ENCODE peak calls at places on chromosomes 6 and 20, in ten cellular contexts. One of them, this sample, is unnamed.
A peak's percentile ranks its signal among the peaks of the same experiment; 100 is the strongest.

GRCh38 chr20:38150595-38151170 is 14.4 kb downstream of the TGM2 start:
- DNase-seq in neural progenitor cell: no peak
- DNase-seq in cardiac muscle cell: no peak
- DNase-seq in tibial artery: no peak
- DNase-seq in dorsolateral prefrontal cortex: no peak
- DNase-seq in transverse colon: no peak
- DNase-seq in mammary epithelial cell: no peak
- DNase-seq in thoracic aorta: no peak
- DNase-seq in H9: no peak
- DNase-seq in brain microvascular endothelial cell: no peak
- DNase-seq in this sample: no peak

GRCh38 chr6:33926451-33926850 is 122.6 kb upstream of the MLN start:
- DNase-seq in neural progenitor cell: peak; percentile 66
- DNase-seq in cardiac muscle cell: no peak
- DNase-seq in tibial artery: no peak
- DNase-seq in dorsolateral prefrontal cortex: no peak
- DNase-seq in transverse colon: no peak
- DNase-seq in mammary epithelial cell: peak; percentile 6
- DNase-seq in thoracic aorta: no peak
- DNase-seq in H9: peak; percentile 71
- DNase-seq in brain microvascular endothelial cell: no peak
- DNase-seq in this sample: no peak

GRCh38 chr20:36093025-36093803 is 61.3 kb upstream of the EPB41L1 start:
- DNase-seq in neural progenitor cell: peak; percentile 41
- DNase-seq in cardiac muscle cell: peak; percentile 59
- DNase-seq in tibial artery: peak; percentile 77
- DNase-seq in dorsolateral prefrontal cortex: peak; percentile 66
- DNase-seq in transverse colon: peak; percentile 79
- DNase-seq in mammary epithelial cell: peak; percentile 44
- DNase-seq in thoracic aorta: peak; percentile 50
- DNase-seq in H9: no peak
- DNase-seq in brain microvascular endothelial cell: peak; percentile 41
- DNase-seq in this sample: peak; percentile 70

GRCh38 chr6:47034919-47035318 is 7.2 kb downstream of the ADGRF1 start:
- DNase-seq in neural progenitor cell: peak; percentile 8
- DNase-seq in cardiac muscle cell: peak; percentile 91
- DNase-seq in tibial artery: no peak
- DNase-seq in dorsolateral prefrontal cortex: peak; percentile 62
- DNase-seq in transverse colon: no peak
- DNase-seq in mammary epithelial cell: peak; percentile 99
- DNase-seq in thoracic aorta: no peak
- DNase-seq in H9: no peak
- DNase-seq in brain microvascular endothelial cell: peak; percentile 98
- DNase-seq in this sample: no peak

GRCh38 chr6:45650527-45651135 is 272.9 kb upstream of the SUPT3H start:
- DNase-seq in neural progenitor cell: no peak
- DNase-seq in cardiac muscle cell: peak; percentile 66
- DNase-seq in tibial artery: no peak
- DNase-seq in dorsolateral prefrontal cortex: no peak
- DNase-seq in transverse colon: no peak
- DNase-seq in mammary epithelial cell: peak; percentile 87
- DNase-seq in thoracic aorta: no peak
- DNase-seq in H9: no peak
- DNase-seq in brain microvascular endothelial cell: peak; percentile 94
- DNase-seq in this sample: no peak

GRCh38 chr20:19451591-19452295 is 239.3 kb downstream of the SLC24A3 start:
- DNase-seq in neural progenitor cell: no peak
- DNase-seq in cardiac muscle cell: no peak
- DNase-seq in tibial artery: no peak
- DNase-seq in dorsolateral prefrontal cortex: no peak
- DNase-seq in transverse colon: no peak
- DNase-seq in mammary epithelial cell: no peak
- DNase-seq in thoracic aorta: no peak
- DNase-seq in H9: no peak
- DNase-seq in brain microvascular endothelial cell: no peak
- DNase-seq in this sample: peak; percentile 29

GRCh38 chr20:43662943-43663655 is 3.8 kb upstream of the MYBL2 start:
- DNase-seq in neural progenitor cell: no peak
- DNase-seq in cardiac muscle cell: no peak
- DNase-seq in tibial artery: no peak
- DNase-seq in dorsolateral prefrontal cortex: no peak
- DNase-seq in transverse colon: peak; percentile 28
- DNase-seq in mammary epithelial cell: peak; percentile 85
- DNase-seq in thoracic aorta: no peak
- DNase-seq in H9: no peak
- DNase-seq in brain microvascular endothelial cell: no peak
- DNase-seq in this sample: no peak

GRCh38 chr20:15555913-15556312 is 1017.3 kb downstream of the KIF16B start:
- DNase-seq in neural progenitor cell: no peak
- DNase-seq in cardiac muscle cell: no peak
- DNase-seq in tibial artery: no peak
- DNase-seq in dorsolateral prefrontal cortex: no peak
- DNase-seq in transverse colon: no peak
- DNase-seq in mammary epithelial cell: no peak
- DNase-seq in thoracic aorta: no peak
- DNase-seq in H9: no peak
- DNase-seq in brain microvascular endothelial cell: no peak
- DNase-seq in this sample: no peak

GRCh38 chr20:49821850-49822249 is 9.2 kb downstream of the SLC9A8 start:
- DNase-seq in neural progenitor cell: no peak
- DNase-seq in cardiac muscle cell: peak; percentile 79
- DNase-seq in tibial artery: no peak
- DNase-seq in dorsolateral prefrontal cortex: no peak
- DNase-seq in transverse colon: no peak
- DNase-seq in mammary epithelial cell: peak; percentile 37
- DNase-seq in thoracic aorta: peak; percentile 41
- DNase-seq in H9: no peak
- DNase-seq in brain microvascular endothelial cell: peak; percentile 32
- DNase-seq in this sample: no peak

GRCh38 chr20:46485431-46485830 is 27.9 kb downstream of the ZNF334 start:
- DNase-seq in neural progenitor cell: no peak
- DNase-seq in cardiac muscle cell: no peak
- DNase-seq in tibial artery: no peak
- DNase-seq in dorsolateral prefrontal cortex: no peak
- DNase-seq in transverse colon: no peak
- DNase-seq in mammary epithelial cell: peak; percentile 1
- DNase-seq in thoracic aorta: no peak
- DNase-seq in H9: no peak
- DNase-seq in brain microvascular endothelial cell: no peak
- DNase-seq in this sample: no peak

GRCh38 chr6:98039876-98040605 is 757.0 kb upstream of the MMS22L start:
- DNase-seq in neural progenitor cell: peak; percentile 47
- DNase-seq in cardiac muscle cell: peak; percentile 4
- DNase-seq in tibial artery: no peak
- DNase-seq in dorsolateral prefrontal cortex: no peak
- DNase-seq in transverse colon: no peak
- DNase-seq in mammary epithelial cell: peak; percentile 17
- DNase-seq in thoracic aorta: no peak
- DNase-seq in H9: peak; percentile 56
- DNase-seq in brain microvascular endothelial cell: no peak
- DNase-seq in this sample: no peak

GRCh38 chr20:2692036-2692885 is at the start of gene EBF4:
- DNase-seq in neural progenitor cell: peak; percentile 78
- DNase-seq in cardiac muscle cell: peak; percentile 50
- DNase-seq in tibial artery: peak; percentile 75
- DNase-seq in dorsolateral prefrontal cortex: no peak
- DNase-seq in transverse colon: peak; percentile 47
- DNase-seq in mammary epithelial cell: peak; percentile 7
- DNase-seq in thoracic aorta: no peak
- DNase-seq in H9: peak; percentile 52
- DNase-seq in brain microvascular endothelial cell: no peak
- DNase-seq in this sample: peak; percentile 86
- H3K27ac ChIP-seq in neural progenitor cell: no peak within 1 kb of the TSS
- H3K27ac ChIP-seq in cardiac muscle cell: no peak within 1 kb of the TSS
- H3K27ac ChIP-seq in tibial artery: peak within 1 kb of the TSS; percentile 75
- H3K27ac ChIP-seq in dorsolateral prefrontal cortex: peak within 1 kb of the TSS; percentile 85
- H3K27ac ChIP-seq in transverse colon: peak within 1 kb of the TSS; percentile 85
- H3K27ac ChIP-seq in mammary epithelial cell: no peak within 1 kb of the TSS
- H3K27ac ChIP-seq in thoracic aorta: peak within 1 kb of the TSS; percentile 76
- H3K27ac ChIP-seq in H9: no peak within 1 kb of the TSS
- H3K27ac ChIP-seq in brain microvascular endothelial cell: no peak within 1 kb of the TSS
- H3K27ac ChIP-seq in this sample: peak within 1 kb of the TSS; percentile 89

DNA sequence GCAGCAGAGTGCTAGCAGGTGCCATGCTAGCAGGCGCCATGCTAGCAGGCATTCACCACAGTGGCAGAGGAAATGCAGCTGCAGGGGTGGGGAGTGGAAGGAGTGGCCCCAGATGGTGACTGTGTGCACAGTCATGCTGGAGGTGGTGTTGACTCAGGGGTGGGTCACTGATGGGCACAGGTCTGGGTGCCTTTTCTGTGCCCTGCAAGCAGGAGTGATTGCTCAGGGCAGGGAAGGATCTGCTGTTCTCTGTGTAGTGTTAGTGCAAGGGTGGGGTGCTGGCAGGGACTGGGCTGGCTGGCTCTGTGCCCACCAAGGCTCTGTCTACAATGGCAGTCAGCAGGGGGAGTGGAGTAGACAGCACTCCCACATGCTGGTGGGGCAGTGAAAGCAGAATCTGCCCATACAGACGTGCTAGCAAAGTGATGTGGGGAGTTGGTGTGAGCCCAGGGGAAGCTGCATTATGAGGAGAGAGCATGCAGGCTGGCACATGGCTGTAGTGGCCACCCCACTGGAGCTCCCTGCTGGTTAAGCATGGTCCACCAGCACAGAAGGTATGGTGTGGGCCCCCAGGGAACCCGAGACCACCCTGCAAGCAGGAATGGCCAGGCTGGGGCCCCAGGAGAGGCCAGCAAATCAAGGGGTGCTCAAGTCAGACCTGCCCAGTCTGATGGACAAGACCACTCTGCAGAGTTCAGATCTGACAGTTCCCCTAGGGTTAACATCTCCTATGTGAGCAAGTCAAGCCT is 11.4 kb upstream of the TSPYL4 start:
- DNase-seq in neural progenitor cell: no peak
- DNase-seq in cardiac muscle cell: peak; percentile 22
- DNase-seq in tibial artery: peak; percentile 57
- DNase-seq in dorsolateral prefrontal cortex: no peak
- DNase-seq in transverse colon: no peak
- DNase-seq in mammary epithelial cell: peak; percentile 83
- DNase-seq in thoracic aorta: no peak
- DNase-seq in H9: no peak
- DNase-seq in brain microvascular endothelial cell: no peak
- DNase-seq in this sample: peak; percentile 62
- H3K27ac ChIP-seq in neural progenitor cell: no peak overlapping the region
- H3K27ac ChIP-seq in cardiac muscle cell: no peak overlapping the region
- H3K27ac ChIP-seq in tibial artery: no peak overlapping the region
- H3K27ac ChIP-seq in dorsolateral prefrontal cortex: no peak overlapping the region
- H3K27ac ChIP-seq in transverse colon: no peak overlapping the region
- H3K27ac ChIP-seq in mammary epithelial cell: peak overlapping the region; percentile 0
- H3K27ac ChIP-seq in thoracic aorta: no peak overlapping the region
- H3K27ac ChIP-seq in H9: no peak overlapping the region
- H3K27ac ChIP-seq in brain microvascular endothelial cell: no peak overlapping the region
- H3K27ac ChIP-seq in this sample: no peak overlapping the region

DNA sequence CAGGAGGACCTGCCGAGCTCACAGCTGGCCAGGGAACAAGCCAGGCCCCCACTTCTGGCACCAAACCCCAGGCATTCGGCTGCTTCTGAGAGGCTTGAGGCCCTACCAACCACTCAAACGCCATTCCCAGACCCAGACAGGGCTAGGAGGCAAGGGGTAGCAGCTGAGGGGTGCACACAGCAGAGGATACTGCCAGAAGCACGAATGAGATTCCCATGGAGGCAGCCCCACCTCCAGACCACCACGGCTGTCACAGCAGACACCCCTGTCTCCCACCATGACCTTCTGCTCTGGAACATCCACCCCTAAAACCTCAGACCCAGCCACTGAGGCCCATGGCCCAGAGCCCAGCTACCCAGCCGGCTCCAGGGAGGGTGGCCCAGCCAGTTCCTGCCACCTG is 36.1 kb downstream of the NTSR1 start:
- DNase-seq in neural progenitor cell: no peak
- DNase-seq in cardiac muscle cell: no peak
- DNase-seq in tibial artery: no peak
- DNase-seq in dorsolateral prefrontal cortex: no peak
- DNase-seq in transverse colon: peak; percentile 8
- DNase-seq in mammary epithelial cell: no peak
- DNase-seq in thoracic aorta: no peak
- DNase-seq in H9: no peak
- DNase-seq in brain microvascular endothelial cell: no peak
- DNase-seq in this sample: peak; percentile 69
- H3K27ac ChIP-seq in neural progenitor cell: no peak overlapping the region
- H3K27ac ChIP-seq in cardiac muscle cell: no peak overlapping the region
- H3K27ac ChIP-seq in tibial artery: no peak overlapping the region
- H3K27ac ChIP-seq in dorsolateral prefrontal cortex: no peak overlapping the region
- H3K27ac ChIP-seq in transverse colon: peak overlapping the region; percentile 41
- H3K27ac ChIP-seq in mammary epithelial cell: no peak overlapping the region
- H3K27ac ChIP-seq in thoracic aorta: no peak overlapping the region
- H3K27ac ChIP-seq in H9: no peak overlapping the region
- H3K27ac ChIP-seq in brain microvascular endothelial cell: no peak overlapping the region
- H3K27ac ChIP-seq in this sample: no peak overlapping the region

GRCh38 chr20:6848992-6849391 is 81.5 kb downstream of the BMP2 start:
- DNase-seq in neural progenitor cell: no peak
- DNase-seq in cardiac muscle cell: no peak
- DNase-seq in tibial artery: no peak
- DNase-seq in dorsolateral prefrontal cortex: no peak
- DNase-seq in transverse colon: no peak
- DNase-seq in mammary epithelial cell: no peak
- DNase-seq in thoracic aorta: no peak
- DNase-seq in H9: no peak
- DNase-seq in brain microvascular endothelial cell: no peak
- DNase-seq in this sample: no peak

GRCh38 chr20:6851136-6851535 is 83.7 kb downstream of the BMP2 start:
- DNase-seq in neural progenitor cell: no peak
- DNase-seq in cardiac muscle cell: no peak
- DNase-seq in tibial artery: no peak
- DNase-seq in dorsolateral prefrontal cortex: no peak
- DNase-seq in transverse colon: no peak
- DNase-seq in mammary epithelial cell: no peak
- DNase-seq in thoracic aorta: no peak
- DNase-seq in H9: no peak
- DNase-seq in brain microvascular endothelial cell: no peak
- DNase-seq in this sample: no peak

GRCh38 chr20:6845141-6845540 is 77.7 kb downstream of the BMP2 start:
- DNase-seq in neural progenitor cell: no peak
- DNase-seq in cardiac muscle cell: no peak
- DNase-seq in tibial artery: no peak
- DNase-seq in dorsolateral prefrontal cortex: no peak
- DNase-seq in transverse colon: no peak
- DNase-seq in mammary epithelial cell: no peak
- DNase-seq in thoracic aorta: no peak
- DNase-seq in H9: no peak
- DNase-seq in brain microvascular endothelial cell: no peak
- DNase-seq in this sample: no peak

GRCh38 chr20:6852478-6852877 is 85.0 kb downstream of the BMP2 start:
- DNase-seq in neural progenitor cell: no peak
- DNase-seq in cardiac muscle cell: no peak
- DNase-seq in tibial artery: no peak
- DNase-seq in dorsolateral prefrontal cortex: no peak
- DNase-seq in transverse colon: no peak
- DNase-seq in mammary epithelial cell: no peak
- DNase-seq in thoracic aorta: no peak
- DNase-seq in H9: no peak
- DNase-seq in brain microvascular endothelial cell: no peak
- DNase-seq in this sample: no peak

DNA sequence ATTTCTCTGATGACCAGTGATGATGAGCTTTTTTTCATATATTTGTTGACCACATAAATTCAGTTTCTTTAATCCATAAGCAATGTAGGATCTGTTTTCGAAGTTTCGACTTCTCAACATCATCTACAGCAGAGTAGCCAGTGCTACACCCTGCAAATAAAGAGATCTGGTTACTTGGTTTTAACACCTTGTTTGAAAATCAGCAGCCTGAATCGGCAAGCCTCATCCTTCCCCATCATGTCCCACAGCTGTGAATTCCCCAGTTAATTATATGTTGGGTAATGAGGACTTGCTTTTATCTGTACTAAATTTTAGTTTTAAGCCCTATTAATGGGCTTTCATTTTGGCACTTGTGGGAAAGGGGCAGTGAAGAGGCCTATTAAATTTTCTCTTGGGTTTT is 80.6 kb downstream of the BMP2 start:
- DNase-seq in neural progenitor cell: no peak
- DNase-seq in cardiac muscle cell: no peak
- DNase-seq in tibial artery: no peak
- DNase-seq in dorsolateral prefrontal cortex: no peak
- DNase-seq in transverse colon: no peak
- DNase-seq in mammary epithelial cell: no peak
- DNase-seq in thoracic aorta: no peak
- DNase-seq in H9: no peak
- DNase-seq in brain microvascular endothelial cell: no peak
- DNase-seq in this sample: no peak
- H3K27ac ChIP-seq in neural progenitor cell: no peak overlapping the region
- H3K27ac ChIP-seq in cardiac muscle cell: no peak overlapping the region
- H3K27ac ChIP-seq in tibial artery: no peak overlapping the region
- H3K27ac ChIP-seq in dorsolateral prefrontal cortex: no peak overlapping the region
- H3K27ac ChIP-seq in transverse colon: no peak overlapping the region
- H3K27ac ChIP-seq in mammary epithelial cell: no peak overlapping the region
- H3K27ac ChIP-seq in thoracic aorta: no peak overlapping the region
- H3K27ac ChIP-seq in H9: no peak overlapping the region
- H3K27ac ChIP-seq in brain microvascular endothelial cell: no peak overlapping the region
- H3K27ac ChIP-seq in this sample: no peak overlapping the region

This sample was measured in sigmoid colon.